ENCODE peak calls at places on chromosome 20, in six cellular contexts. F is C1 segment of cervical spinal cord, D is NCI-H1105, O is cardiac muscle cell, Z is amygdala, S is T-helper 2 cell. P is an unnamed sample.
A peak's percentile ranks its signal among the peaks of the same experiment; 100 is the strongest.

GRCh38 chr20:18663932-18664331 is 76.1 kb downstream of the DTD1 start:
- DNase-seq in S (no peak), F (no peak), O (no peak), D (no peak), Z (no peak), P (no peak)

GRCh38 chr20:50085481-50086365 is 27.2 kb downstream of the UBE2V1 start:
- DNase-seq in S (no peak), D (peak; percentile 49), F (no peak), Z (no peak), O (peak; percentile 81), P (peak; percentile 62)

GRCh38 chr20:62688083-62688482 is 20.6 kb upstream of the NTSR1 start:
- DNase-seq in S (no peak), O (no peak), F (no peak), Z (no peak), D (no peak), P (no peak)

GRCh38 chr20:44621939-44622338 is 29.6 kb downstream of the ADA start:
- DNase-seq in S (no peak), D (no peak), F (no peak), Z (no peak), O (no peak), P (no peak)

GRCh38 chr20:51861726-51862466 is 59.6 kb upstream of the SALL4 start:
- DNase-seq in Z (no peak), O (no peak), S (no peak), D (no peak), F (no peak), P (no peak)

GRCh38 chr20:61813791-61814190 is 251.9 kb downstream of the TAF4 start:
- DNase-seq in F (no peak), D (no peak), Z (no peak), O (no peak), S (no peak), P (no peak)

GRCh38 chr20:3777726-3778629 is 3.3 kb downstream of the SPEF1 start:
- DNase-seq in F (no peak), S (no peak), Z (no peak), O (peak; percentile 37), D (peak; percentile 37), P (no peak)

GRCh38 chr20:59006864-59007757 is at the start of gene CTSZ:
- DNase-seq in O (peak; percentile 58), Z (no peak), S (peak; percentile 24), F (no peak), D (no peak), P (no peak)

GRCh38 chr20:41003143-41003932 is 25.3 kb upstream of the TOP1 start:
- DNase-seq in Z (no peak), D (no peak), O (no peak), F (no peak), S (no peak), P (peak; percentile 80)

GRCh38 chr20:32327087-32327681 is 30.9 kb upstream of the ASXL1 start:
- DNase-seq in O (peak; percentile 40), Z (no peak), D (no peak), F (no peak), S (no peak), P (no peak)

GRCh38 chr20:56202493-56203077 is 45.9 kb upstream of the MC3R start:
- DNase-seq in F (no peak), Z (no peak), S (no peak), D (no peak), O (no peak), P (no peak)

GRCh38 chr20:4233520-4233919 is 218.2 kb upstream of the RNF24 start:
- DNase-seq in O (no peak), D (no peak), Z (no peak), F (no peak), S (no peak), P (no peak)

GRCh38 chr20:38880952-38881735 is 45.1 kb upstream of the FAM83D start:
- DNase-seq in D (no peak), Z (no peak), S (no peak), F (no peak), O (no peak), P (peak; percentile 22)

GRCh38 chr20:54219751-54220426 is 12.0 kb downstream of the PFDN4 start:
- DNase-seq in Z (no peak), O (peak; percentile 32), D (no peak), S (no peak), F (no peak), P (peak; percentile 52)

GRCh38 chr20:49345538-49345937 is 67.7 kb upstream of the ZNFX1 start:
- DNase-seq in Z (no peak), S (no peak), O (no peak), D (no peak), F (no peak), P (no peak)

GRCh38 chr20:774016-774679 is 5.8 kb upstream of the SLC52A3 start:
- DNase-seq in O (no peak), S (no peak), Z (no peak), D (no peak), F (no peak), P (no peak)

GRCh38 chr20:49891486-49891885 is 23.8 kb downstream of the SPATA2 start:
- DNase-seq in D (no peak), F (no peak), S (no peak), Z (no peak), O (no peak), P (no peak)

GRCh38 chr20:43492101-43492500 is 15.4 kb upstream of the L3MBTL1 start:
- DNase-seq in Z (no peak), O (no peak), F (no peak), D (no peak), S (no peak), P (no peak)

GRCh38 chr20:19073584-19074198 is 138.8 kb upstream of the SLC24A3 start:
- DNase-seq in Z (no peak), O (peak; percentile 34), F (no peak), D (no peak), S (no peak), P (peak; percentile 9)

GRCh38 chr20:37347891-37348642 is 2.1 kb downstream of the SRC start:
- DNase-seq in F (no peak), S (no peak), Z (no peak), D (no peak), O (no peak), P (no peak)

GRCh38 chr20:24628985-24629384 is 159.6 kb downstream of the SYNDIG1 start:
- DNase-seq in F (no peak), S (no peak), O (no peak), D (no peak), Z (no peak), P (no peak)

GRCh38 chr20:62661647-62662046 is 19.3 kb downstream of the SLCO4A1 start:
- DNase-seq in Z (no peak), O (no peak), F (no peak), S (no peak), D (no peak), P (no peak)

GRCh38 chr20:49989234-49990065 is 6.7 kb downstream of the SNAI1 start:
- DNase-seq in Z (no peak), O (no peak), D (no peak), F (no peak), S (no peak), P (no peak)

GRCh38 chr20:33079267-33079666 is at the start of gene BPIFB4:
- DNase-seq in O (no peak), Z (no peak), S (no peak), F (no peak), D (no peak), P (no peak)

GRCh38 chr20:43459022-43459942 is 1.6 kb downstream of the SRSF6 start:
- DNase-seq in O (no peak), S (no peak), F (no peak), D (no peak), Z (no peak), P (no peak)